ENCODE peak calls at places on chromosomes 11 and 22, in five cellular contexts. Y is lung, T is AG04450, F is IMR-90, D is WERI-Rb-1. V is an unnamed sample.

GRCh38 chr11:5004429-5005274 is 10.0 kb downstream of the OR51L1 start:
- DNase-seq in D (peak), F (peak), T (peak), Y (peak), V (peak)

GRCh38 chr11:100692290-100692689 is 5.2 kb downstream of the ARHGAP42 start:
- DNase-seq in D (no peak), T (no peak), Y (no peak), F (no peak), V (no peak)

GRCh38 chr22:45483918-45484499 is 18.7 kb upstream of the FBLN1 start:
- DNase-seq in D (no peak), T (no peak), Y (no peak), F (no peak), V (no peak)

GRCh38 chr11:79438631-79439429 is 2.0 kb downstream of the TENM4 start:
- DNase-seq in T (no peak), Y (no peak), D (no peak), F (peak), V (peak)

GRCh38 chr11:75025561-75025960 is 36.8 kb downstream of the NEU3 start:
- DNase-seq in F (no peak), D (no peak), T (no peak), Y (no peak), V (no peak)

GRCh38 chr22:38953577-38954413 is 3.6 kb upstream of the APOBEC3A start:
- DNase-seq in T (no peak), Y (no peak), F (no peak), D (no peak), V (no peak)

GRCh38 chr11:118820412-118821357 is 29.7 kb upstream of the DDX6 start:
- DNase-seq in D (no peak), F (no peak), T (no peak), Y (peak), V (no peak)

GRCh38 chr22:46812786-46813185 is 50.3 kb downstream of the TBC1D22A start:
- DNase-seq in Y (no peak), D (no peak), F (no peak), T (no peak), V (no peak)

GRCh38 chr11:3073029-3073435 is 15.8 kb upstream of the CARS1 start:
- DNase-seq in Y (no peak), F (peak), T (no peak), D (no peak), V (no peak)

GRCh38 chr22:45888221-45889092 is 88.5 kb downstream of the WNT7B start:
- DNase-seq in F (no peak), D (no peak), T (no peak), Y (no peak), V (no peak)

GRCh38 chr22:41401781-41402648 is 20.3 kb downstream of the TEF start:
- DNase-seq in D (peak), T (peak), F (peak), Y (peak), V (peak)

GRCh38 chr11:86799680-86800075 is 664 bp upstream of the PRSS23 start:
- DNase-seq in D (peak), Y (no peak), T (no peak), F (no peak), V (no peak)

GRCh38 chr11:109696191-109696897 is 274.4 kb downstream of the C11orf87 start:
- DNase-seq in Y (no peak), T (no peak), D (no peak), F (peak), V (peak)

GRCh38 chr11:47258317-47258902 is 614 bp downstream of the NR1H3 start:
- DNase-seq in Y (no peak), T (no peak), F (no peak), D (no peak), V (no peak)

GRCh38 chr11:32006799-32007388 is 84.0 kb upstream of the RCN1 start:
- DNase-seq in Y (no peak), F (peak), D (peak), T (peak), V (peak)

GRCh38 chr11:86627776-86628455 is 44.5 kb downstream of the ME3 start:
- DNase-seq in T (no peak), F (no peak), D (no peak), Y (no peak), V (peak)

GRCh38 chr11:9922806-9923205 is 258.9 kb downstream of the SWAP70 start:
- DNase-seq in Y (no peak), F (no peak), D (no peak), T (no peak), V (peak)

GRCh38 chr22:50139843-50140415 is 30.6 kb upstream of the PANX2 start:
- DNase-seq in F (no peak), D (no peak), T (no peak), Y (no peak), V (no peak)

GRCh38 chr11:102345923-102346322 is 1.1 kb upstream of the BIRC2 start:
- DNase-seq in Y (no peak), T (no peak), F (peak), D (no peak), V (peak)

GRCh38 chr11:32487270-32487669 is 51.9 kb upstream of the WT1 start:
- DNase-seq in T (no peak), Y (no peak), D (peak), F (no peak), V (no peak)

GRCh38 chr22:46089426-46090041 is 60.8 kb upstream of the PPARA start:
- DNase-seq in F (no peak), T (no peak), D (no peak), Y (no peak), V (no peak)

GRCh38 chr22:39592104-39593060 is 21.8 kb downstream of the CACNA1I start:
- DNase-seq in D (peak), T (peak), Y (no peak), F (peak), V (peak)

GRCh38 chr22:41992496-41992895 is 6.1 kb upstream of the WBP2NL start:
- DNase-seq in D (no peak), T (no peak), Y (no peak), F (no peak), V (no peak)

GRCh38 chr11:9574806-9575530 is 1.5 kb downstream of the WEE1 start:
- DNase-seq in Y (peak), T (peak), D (peak), F (peak), V (peak)

GRCh38 chr22:37488337-37489135 is 2.4 kb upstream of the MFNG start:
- DNase-seq in Y (no peak), F (no peak), T (no peak), D (no peak), V (no peak)

GRCh38 chr22:49369726-49370717 is 457.7 kb downstream of the BRD1 start:
- DNase-seq in D (no peak), T (no peak), F (no peak), Y (peak), V (no peak)

GRCh38 chr22:44378380-44378779 is 65.6 kb upstream of the SHISAL1 start:
- DNase-seq in F (no peak), D (no peak), T (no peak), Y (no peak), V (no peak)
- H3K4me3 ChIP-seq in F (no peak), D (no peak), T (no peak), Y (no peak), V (no peak)

DNA sequence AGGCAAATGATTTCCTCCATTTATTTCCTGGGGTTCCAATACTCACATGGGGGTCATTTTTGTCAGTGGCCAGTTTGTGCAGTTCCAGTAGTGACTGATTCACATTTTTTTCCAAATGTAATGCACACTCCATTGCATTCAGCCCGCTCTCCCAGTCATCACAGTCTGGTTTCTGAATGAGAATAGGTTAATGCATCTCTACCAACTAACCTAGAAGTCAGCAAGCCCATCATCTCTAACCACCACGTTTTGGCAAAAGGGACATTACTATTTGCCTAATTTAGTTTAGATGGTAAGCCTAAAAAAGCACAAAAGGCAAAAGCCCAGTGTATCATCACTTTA is 2.5 kb downstream of the FTH1 start:
- DNase-seq in F (no peak), T (no peak), D (no peak), Y (no peak), V (no peak)
- H3K4me3 ChIP-seq in F (peak), T (peak), D (no peak), Y (peak), V (peak)

GRCh38 chr22:30245985-30246901 is at the start of gene LIF:
- DNase-seq in T (peak), F (peak), D (peak), Y (no peak), V (peak)
- H3K4me3 ChIP-seq in T (peak), F (peak), D (peak), Y (peak), V (peak)

DNA sequence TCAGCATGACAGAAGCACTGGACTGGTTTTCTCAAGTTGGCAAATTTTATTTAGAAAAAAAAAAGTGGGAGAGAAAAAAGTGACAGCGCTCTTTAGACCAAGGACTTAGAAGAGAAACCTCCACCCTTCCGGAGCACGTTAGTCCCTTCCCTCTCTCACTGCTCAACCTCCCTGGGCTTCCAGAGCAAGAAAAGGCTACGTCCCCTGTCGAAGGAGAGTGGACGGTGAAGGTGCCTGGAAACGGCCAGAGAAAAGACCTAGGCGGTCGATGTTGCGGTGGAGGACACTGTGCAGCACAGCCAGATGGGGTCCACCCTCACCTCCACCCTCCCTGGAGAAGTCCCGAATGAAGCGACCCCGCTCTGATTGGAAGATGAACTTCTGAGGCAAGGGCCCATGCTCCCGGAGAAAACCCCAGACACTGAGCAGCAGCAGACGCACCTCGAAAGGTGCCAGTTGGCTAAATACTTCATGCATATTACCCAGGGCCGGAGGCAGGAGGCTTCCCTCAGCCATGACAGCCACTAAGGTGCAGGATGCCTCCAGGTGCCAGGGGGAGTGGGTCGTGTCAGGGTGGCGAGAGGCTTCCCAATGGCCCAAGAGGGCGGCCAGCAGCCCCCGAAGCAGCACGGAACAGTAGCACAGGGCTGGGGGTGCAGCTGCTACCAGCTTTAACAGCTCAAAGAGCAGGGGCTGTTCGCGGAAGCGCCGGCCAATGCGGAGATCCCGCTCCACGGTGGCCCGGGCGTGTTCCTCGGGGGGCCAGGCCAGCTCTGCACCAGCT is 604 bp upstream of the GANAB start:
- DNase-seq in F (no peak), T (no peak), Y (no peak), D (no peak), V (no peak)
- H3K4me3 ChIP-seq in F (no peak), T (peak), Y (no peak), D (peak), V (peak)

GRCh38 chr11:12185914-12186313 is 75.5 kb downstream of the MICAL2 start:
- DNase-seq in Y (peak), F (peak), T (no peak), D (peak), V (no peak)

GRCh38 chr11:12185106-12185690 is 74.8 kb downstream of the MICAL2 start:
- DNase-seq in Y (no peak), D (no peak), F (no peak), T (no peak), V (no peak)

GRCh38 chr11:12186683-12187082 is 76.3 kb downstream of the MICAL2 start:
- DNase-seq in Y (no peak), D (peak), F (no peak), T (no peak), V (no peak)

GRCh38 chr11:12188548-12189317 is 78.3 kb downstream of the MICAL2 start:
- DNase-seq in F (no peak), T (no peak), Y (no peak), D (no peak), V (no peak)

DNA sequence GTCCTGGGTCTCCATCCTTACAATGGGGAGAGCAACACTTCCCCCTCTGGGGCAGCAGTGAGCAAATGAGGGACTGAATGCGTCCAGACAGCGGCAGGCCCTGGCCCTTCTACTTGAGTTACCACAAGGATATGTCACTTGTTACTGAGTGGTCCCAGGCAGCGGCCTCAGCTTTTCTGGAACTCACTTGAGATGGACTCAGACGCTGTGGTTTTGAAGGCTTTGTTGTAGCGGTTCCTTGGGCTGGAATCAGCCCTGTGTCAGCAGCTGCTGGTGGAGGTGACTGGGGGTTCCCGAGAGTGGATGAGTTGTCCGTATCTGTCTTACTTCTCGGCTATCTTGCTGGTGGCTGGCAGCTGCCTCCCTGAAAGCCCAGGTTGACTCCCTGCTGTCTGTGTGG is 77.0 kb downstream of the MICAL2 start:
- DNase-seq in T (no peak), D (no peak), F (peak), Y (no peak), V (no peak)
- H3K4me3 ChIP-seq in T (no peak), D (no peak), F (no peak), Y (no peak), V (no peak)

GRCh38 chr11:73137262-73137941 is 4.7 kb downstream of the FCHSD2 start:
- DNase-seq in D (no peak), T (no peak), F (no peak), Y (no peak), V (no peak)
- H3K4me3 ChIP-seq in D (no peak), T (no peak), F (no peak), Y (no peak), V (no peak)

GRCh38 chr11:8389034-8389996 is 125.6 kb upstream of the LMO1 start:
- DNase-seq in D (no peak), T (no peak), Y (no peak), F (no peak), V (no peak)
- H3K4me3 ChIP-seq in D (no peak), T (peak), Y (no peak), F (no peak), V (no peak)

GRCh38 chr11:111978028-111978771 is 41.1 kb downstream of the DIXDC1 start:
- DNase-seq in D (peak), T (peak), Y (no peak), F (peak), V (peak)
- H3K4me3 ChIP-seq in D (no peak), T (peak), Y (peak), F (peak), V (peak)

V was measured in foreskin fibroblast.